ENCODE peak calls at places on chromosomes 16 and 17, in five cellular contexts. One of them, this sample, is unnamed.

GRCh38 chr17:31294231-31294630 is 2.8 kb downstream of the OMG start:
- DNase-seq in Caco-2: no peak
- DNase-seq in Panc1: no peak
- DNase-seq in fibroblast of mammary gland: no peak
- DNase-seq in CD4-positive, CD25-positive, alpha-beta regulatory T cell: no peak
- DNase-seq in this sample: no peak

GRCh38 chr16:51971184-51971583 is 575.8 kb downstream of the TOX3 start:
- DNase-seq in Caco-2: peak
- DNase-seq in Panc1: no peak
- DNase-seq in fibroblast of mammary gland: peak
- DNase-seq in CD4-positive, CD25-positive, alpha-beta regulatory T cell: no peak
- DNase-seq in this sample: peak

GRCh38 chr16:22126037-22126558 is 33.8 kb downstream of the VWA3A start:
- DNase-seq in Caco-2: no peak
- DNase-seq in Panc1: no peak
- DNase-seq in fibroblast of mammary gland: no peak
- DNase-seq in CD4-positive, CD25-positive, alpha-beta regulatory T cell: no peak
- DNase-seq in this sample: peak

GRCh38 chr17:2929881-2930533 is 133.4 kb downstream of the OR1D5 start:
- DNase-seq in Caco-2: peak
- DNase-seq in Panc1: no peak
- DNase-seq in fibroblast of mammary gland: peak
- DNase-seq in CD4-positive, CD25-positive, alpha-beta regulatory T cell: no peak
- DNase-seq in this sample: peak

GRCh38 chr17:39134878-39135277 is 16.6 kb downstream of the PLXDC1 start:
- DNase-seq in Caco-2: no peak
- DNase-seq in Panc1: no peak
- DNase-seq in fibroblast of mammary gland: peak
- DNase-seq in CD4-positive, CD25-positive, alpha-beta regulatory T cell: no peak
- DNase-seq in this sample: no peak

GRCh38 chr16:50858877-50859627 is 117.2 kb downstream of the CYLD start:
- DNase-seq in Caco-2: no peak
- DNase-seq in Panc1: no peak
- DNase-seq in fibroblast of mammary gland: no peak
- DNase-seq in CD4-positive, CD25-positive, alpha-beta regulatory T cell: no peak
- DNase-seq in this sample: no peak

GRCh38 chr17:57879437-57880085 is 29.7 kb upstream of the MRPS23 start:
- DNase-seq in Caco-2: peak
- DNase-seq in Panc1: no peak
- DNase-seq in fibroblast of mammary gland: no peak
- DNase-seq in CD4-positive, CD25-positive, alpha-beta regulatory T cell: no peak
- DNase-seq in this sample: no peak

GRCh38 chr17:3944485-3945388 is 19.5 kb downstream of the ATP2A3 start:
- DNase-seq in Caco-2: peak
- DNase-seq in Panc1: no peak
- DNase-seq in fibroblast of mammary gland: peak
- DNase-seq in CD4-positive, CD25-positive, alpha-beta regulatory T cell: peak
- DNase-seq in this sample: peak

GRCh38 chr17:49434821-49435581 is 20.3 kb upstream of the PHB1 start:
- DNase-seq in Caco-2: peak
- DNase-seq in Panc1: no peak
- DNase-seq in fibroblast of mammary gland: peak
- DNase-seq in CD4-positive, CD25-positive, alpha-beta regulatory T cell: peak
- DNase-seq in this sample: peak

GRCh38 chr16:76913046-76913445 is 277.9 kb upstream of the MON1B start:
- DNase-seq in Caco-2: no peak
- DNase-seq in Panc1: no peak
- DNase-seq in fibroblast of mammary gland: peak
- DNase-seq in CD4-positive, CD25-positive, alpha-beta regulatory T cell: no peak
- DNase-seq in this sample: no peak

GRCh38 chr16:27085182-27085581 is 18.5 kb downstream of the C16orf82 start:
- DNase-seq in Caco-2: no peak
- DNase-seq in Panc1: no peak
- DNase-seq in fibroblast of mammary gland: no peak
- DNase-seq in CD4-positive, CD25-positive, alpha-beta regulatory T cell: no peak
- DNase-seq in this sample: no peak

GRCh38 chr17:8918811-8919210 is 46.7 kb downstream of the PIK3R5 start:
- DNase-seq in Caco-2: no peak
- DNase-seq in Panc1: no peak
- DNase-seq in fibroblast of mammary gland: peak
- DNase-seq in CD4-positive, CD25-positive, alpha-beta regulatory T cell: no peak
- DNase-seq in this sample: peak

GRCh38 chr17:63138713-63139112 is 172.7 kb downstream of the TANC2 start:
- DNase-seq in Caco-2: no peak
- DNase-seq in Panc1: no peak
- DNase-seq in fibroblast of mammary gland: peak
- DNase-seq in CD4-positive, CD25-positive, alpha-beta regulatory T cell: no peak
- DNase-seq in this sample: no peak

GRCh38 chr16:48611329-48612137 is 1.6 kb upstream of the N4BP1 start:
- DNase-seq in Caco-2: no peak
- DNase-seq in Panc1: no peak
- DNase-seq in fibroblast of mammary gland: no peak
- DNase-seq in CD4-positive, CD25-positive, alpha-beta regulatory T cell: peak
- DNase-seq in this sample: no peak

GRCh38 chr17:17698869-17699351 is 17.7 kb downstream of the RAI1 start:
- DNase-seq in Caco-2: no peak
- DNase-seq in Panc1: no peak
- DNase-seq in fibroblast of mammary gland: peak
- DNase-seq in CD4-positive, CD25-positive, alpha-beta regulatory T cell: no peak
- DNase-seq in this sample: no peak

GRCh38 chr17:64236827-64237403 is 26.1 kb downstream of the TEX2 start:
- DNase-seq in Caco-2: peak
- DNase-seq in Panc1: no peak
- DNase-seq in fibroblast of mammary gland: no peak
- DNase-seq in CD4-positive, CD25-positive, alpha-beta regulatory T cell: no peak
- DNase-seq in this sample: no peak

GRCh38 chr17:19410875-19411291 is at the start of gene RNF112:
- DNase-seq in Caco-2: no peak
- DNase-seq in Panc1: no peak
- DNase-seq in fibroblast of mammary gland: peak
- DNase-seq in CD4-positive, CD25-positive, alpha-beta regulatory T cell: no peak
- DNase-seq in this sample: peak

GRCh38 chr17:44219126-44219635 is 294 bp downstream of the UBTF start:
- DNase-seq in Caco-2: peak
- DNase-seq in Panc1: no peak
- DNase-seq in fibroblast of mammary gland: peak
- DNase-seq in CD4-positive, CD25-positive, alpha-beta regulatory T cell: peak
- DNase-seq in this sample: peak

DNA sequence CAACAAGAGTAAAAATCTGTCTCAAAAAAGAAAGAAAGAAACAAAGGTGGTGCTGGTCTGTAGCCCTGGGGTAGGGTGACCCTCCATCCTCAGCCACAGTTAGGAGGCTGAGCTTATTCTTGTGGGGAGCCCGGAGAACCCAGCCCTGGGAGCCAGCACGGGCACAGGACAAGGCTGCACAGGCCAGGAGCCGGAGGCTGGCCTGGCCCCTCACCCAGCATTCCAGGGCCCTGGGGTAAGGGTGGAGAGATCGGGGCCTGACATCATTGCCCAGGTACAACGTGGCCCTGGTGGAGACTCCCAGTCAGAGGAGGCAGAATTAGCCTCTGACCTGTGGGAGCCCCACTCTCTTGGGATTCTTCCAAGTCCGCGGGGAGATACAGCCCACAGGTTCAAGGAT is 10.3 kb upstream of the KRT17 start:
- DNase-seq in Caco-2: no peak
- DNase-seq in Panc1: no peak
- DNase-seq in fibroblast of mammary gland: no peak
- DNase-seq in CD4-positive, CD25-positive, alpha-beta regulatory T cell: no peak
- DNase-seq in this sample: no peak
- H3K4me3 ChIP-seq in Caco-2: no peak
- H3K4me3 ChIP-seq in Panc1: no peak
- H3K4me3 ChIP-seq in fibroblast of mammary gland: no peak
- H3K4me3 ChIP-seq in CD4-positive, CD25-positive, alpha-beta regulatory T cell: no peak
- H3K4me3 ChIP-seq in this sample: no peak

GRCh38 chr17:74276051-74276476 is 2.0 kb downstream of the DNAI2 start:
- DNase-seq in Caco-2: no peak
- DNase-seq in Panc1: no peak
- DNase-seq in fibroblast of mammary gland: peak
- DNase-seq in CD4-positive, CD25-positive, alpha-beta regulatory T cell: no peak
- DNase-seq in this sample: peak

GRCh38 chr17:74276561-74277009 is 2.6 kb downstream of the DNAI2 start:
- DNase-seq in Caco-2: no peak
- DNase-seq in Panc1: no peak
- DNase-seq in fibroblast of mammary gland: peak
- DNase-seq in CD4-positive, CD25-positive, alpha-beta regulatory T cell: no peak
- DNase-seq in this sample: peak

GRCh38 chr17:74274060-74274702 is at the start of gene DNAI2:
- DNase-seq in Caco-2: peak
- DNase-seq in Panc1: no peak
- DNase-seq in fibroblast of mammary gland: no peak
- DNase-seq in CD4-positive, CD25-positive, alpha-beta regulatory T cell: peak
- DNase-seq in this sample: no peak

GRCh38 chr17:74272731-74273201 is 1.3 kb upstream of the DNAI2 start:
- DNase-seq in Caco-2: no peak
- DNase-seq in Panc1: no peak
- DNase-seq in fibroblast of mammary gland: peak
- DNase-seq in CD4-positive, CD25-positive, alpha-beta regulatory T cell: no peak
- DNase-seq in this sample: peak

GRCh38 chr17:74274703-74275340 is 788 bp downstream of the DNAI2 start:
- DNase-seq in Caco-2: no peak
- DNase-seq in Panc1: no peak
- DNase-seq in fibroblast of mammary gland: no peak
- DNase-seq in CD4-positive, CD25-positive, alpha-beta regulatory T cell: no peak
- DNase-seq in this sample: no peak
- H3K4me3 ChIP-seq in Caco-2: no peak
- H3K4me3 ChIP-seq in Panc1: no peak
- H3K4me3 ChIP-seq in fibroblast of mammary gland: no peak
- H3K4me3 ChIP-seq in CD4-positive, CD25-positive, alpha-beta regulatory T cell: peak
- H3K4me3 ChIP-seq in this sample: no peak

GRCh38 chr17:81811705-81812570 is 8.0 kb downstream of the GCGR start:
- DNase-seq in Caco-2: no peak
- DNase-seq in Panc1: no peak
- DNase-seq in fibroblast of mammary gland: no peak
- DNase-seq in CD4-positive, CD25-positive, alpha-beta regulatory T cell: no peak
- DNase-seq in this sample: no peak
- H3K4me3 ChIP-seq in Caco-2: no peak
- H3K4me3 ChIP-seq in Panc1: no peak
- H3K4me3 ChIP-seq in fibroblast of mammary gland: no peak
- H3K4me3 ChIP-seq in CD4-positive, CD25-positive, alpha-beta regulatory T cell: no peak
- H3K4me3 ChIP-seq in this sample: no peak

GRCh38 chr17:27630607-27631408 is at the start of gene LGALS9:
- DNase-seq in Caco-2: no peak
- DNase-seq in Panc1: no peak
- DNase-seq in fibroblast of mammary gland: no peak
- DNase-seq in CD4-positive, CD25-positive, alpha-beta regulatory T cell: peak
- DNase-seq in this sample: peak
- H3K4me3 ChIP-seq in Caco-2: no peak
- H3K4me3 ChIP-seq in Panc1: no peak
- H3K4me3 ChIP-seq in fibroblast of mammary gland: no peak
- H3K4me3 ChIP-seq in CD4-positive, CD25-positive, alpha-beta regulatory T cell: peak
- H3K4me3 ChIP-seq in this sample: peak

GRCh38 chr16:69107311-69107962 is 2.0 kb downstream of the HAS3 start:
- DNase-seq in Caco-2: no peak
- DNase-seq in Panc1: no peak
- DNase-seq in fibroblast of mammary gland: peak
- DNase-seq in CD4-positive, CD25-positive, alpha-beta regulatory T cell: no peak
- DNase-seq in this sample: no peak

GRCh38 chr16:69110406-69110805 is 5.0 kb downstream of the HAS3 start:
- DNase-seq in Caco-2: no peak
- DNase-seq in Panc1: no peak
- DNase-seq in fibroblast of mammary gland: no peak
- DNase-seq in CD4-positive, CD25-positive, alpha-beta regulatory T cell: no peak
- DNase-seq in this sample: no peak

GRCh38 chr16:69108069-69108904 is 2.8 kb downstream of the HAS3 start:
- DNase-seq in Caco-2: no peak
- DNase-seq in Panc1: no peak
- DNase-seq in fibroblast of mammary gland: no peak
- DNase-seq in CD4-positive, CD25-positive, alpha-beta regulatory T cell: no peak
- DNase-seq in this sample: no peak

GRCh38 chr16:69109486-69110270 is 4.2 kb downstream of the HAS3 start:
- DNase-seq in Caco-2: no peak
- DNase-seq in Panc1: no peak
- DNase-seq in fibroblast of mammary gland: no peak
- DNase-seq in CD4-positive, CD25-positive, alpha-beta regulatory T cell: no peak
- DNase-seq in this sample: no peak

DNA sequence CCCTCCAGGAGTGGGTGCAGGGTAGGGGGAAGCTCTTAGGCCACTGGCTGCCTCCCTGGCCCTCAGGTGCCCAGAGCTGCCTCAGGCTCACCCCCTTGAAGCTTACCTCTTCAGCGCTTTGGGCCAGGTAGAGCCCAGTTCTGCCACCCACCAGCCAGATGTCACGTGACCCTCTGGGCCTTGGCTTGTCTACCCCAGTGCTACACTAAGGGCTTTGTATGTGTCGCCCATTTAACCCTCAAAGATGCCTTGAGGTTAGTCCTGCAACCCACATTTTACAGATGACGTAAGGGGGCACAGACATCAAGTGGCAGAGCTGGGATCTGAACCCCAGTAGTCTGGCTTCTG is 3.4 kb downstream of the HAS3 start:
- DNase-seq in Caco-2: no peak
- DNase-seq in Panc1: no peak
- DNase-seq in fibroblast of mammary gland: no peak
- DNase-seq in CD4-positive, CD25-positive, alpha-beta regulatory T cell: no peak
- DNase-seq in this sample: no peak
- H3K4me3 ChIP-seq in Caco-2: no peak
- H3K4me3 ChIP-seq in Panc1: no peak
- H3K4me3 ChIP-seq in fibroblast of mammary gland: no peak
- H3K4me3 ChIP-seq in CD4-positive, CD25-positive, alpha-beta regulatory T cell: no peak
- H3K4me3 ChIP-seq in this sample: no peak

DNA sequence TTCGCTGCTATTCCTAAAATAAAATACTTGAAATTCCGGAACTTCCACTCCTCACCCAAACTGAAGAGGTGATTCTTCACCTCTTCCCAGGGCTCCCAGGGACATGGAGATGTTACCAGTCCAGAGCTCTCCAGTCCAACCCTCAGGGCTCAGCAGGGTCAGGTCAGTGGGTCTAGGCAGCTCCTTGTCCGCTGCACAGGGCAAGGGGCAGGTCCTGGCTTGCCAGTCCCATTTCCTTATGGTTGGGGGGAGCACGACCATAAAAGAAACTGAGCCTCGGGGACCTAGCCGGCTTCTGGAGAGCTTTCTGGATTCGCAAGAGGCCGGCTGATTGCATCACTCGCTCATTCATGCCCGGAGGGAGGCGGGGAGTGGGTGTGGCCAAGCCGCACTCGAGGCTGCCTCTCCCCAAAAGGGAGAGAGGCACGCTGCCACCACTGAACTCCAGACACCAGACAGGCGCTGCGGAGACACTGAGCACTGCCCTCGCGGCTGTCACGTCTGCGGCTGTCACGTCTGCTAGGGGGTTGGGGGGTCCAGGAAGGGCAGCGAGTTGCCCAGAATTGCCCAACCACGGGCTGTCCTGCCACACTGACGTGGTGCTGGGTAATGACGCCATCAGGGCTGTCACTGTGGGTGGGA is 15.8 kb downstream of the SLC7A5 start:
- DNase-seq in Caco-2: peak
- DNase-seq in Panc1: no peak
- DNase-seq in fibroblast of mammary gland: peak
- DNase-seq in CD4-positive, CD25-positive, alpha-beta regulatory T cell: peak
- DNase-seq in this sample: peak
- H3K4me3 ChIP-seq in Caco-2: peak
- H3K4me3 ChIP-seq in Panc1: no peak
- H3K4me3 ChIP-seq in fibroblast of mammary gland: peak
- H3K4me3 ChIP-seq in CD4-positive, CD25-positive, alpha-beta regulatory T cell: peak
- H3K4me3 ChIP-seq in this sample: peak

GRCh38 chr17:82560802-82561428 is 41.4 kb downstream of the FOXK2 start:
- DNase-seq in Caco-2: no peak
- DNase-seq in Panc1: no peak
- DNase-seq in fibroblast of mammary gland: no peak
- DNase-seq in CD4-positive, CD25-positive, alpha-beta regulatory T cell: no peak
- DNase-seq in this sample: no peak
- H3K4me3 ChIP-seq in Caco-2: no peak
- H3K4me3 ChIP-seq in Panc1: no peak
- H3K4me3 ChIP-seq in fibroblast of mammary gland: no peak
- H3K4me3 ChIP-seq in CD4-positive, CD25-positive, alpha-beta regulatory T cell: no peak
- H3K4me3 ChIP-seq in this sample: no peak